ENCODE peak calls at places on chromosomes 1 and 21, in nine cellular contexts. B is omental fat pad; V is astrocyte of the spinal cord; C is PC-3; J is ascending aorta; T is A549; O is AG04450; Z is left ventricle myocardium inferior; W is CD4-positive, alpha-beta T cell. Q is an unnamed sample.

GRCh38 chr1:190102757-190103326 is 374.8 kb downstream of the BRINP3 start:
- DNase-seq in W (no peak), B (no peak), J (no peak), O (no peak), Z (no peak), V (no peak), T (no peak), C (no peak), Q (no peak)

GRCh38 chr1:175471039-175471800 is 272.2 kb downstream of the TNR start:
- DNase-seq in B (no peak), V (peak), C (peak), J (no peak), Z (no peak), W (no peak), O (no peak), T (peak), Q (no peak)

GRCh38 chr1:212669102-212669501 is 30.5 kb downstream of the BATF3 start:
- DNase-seq in Z (no peak), T (peak), O (no peak), W (no peak), V (no peak), J (no peak), C (peak), B (no peak), Q (no peak)

GRCh38 chr1:15038232-15039016 is 115.1 kb upstream of the TMEM51 start:
- DNase-seq in Z (no peak), O (no peak), J (no peak), B (no peak), V (peak), T (peak), C (peak), W (no peak), Q (no peak)

GRCh38 chr1:228379165-228379460 is 27.5 kb downstream of the TRIM11 start:
- DNase-seq in T (no peak), W (no peak), V (peak), B (no peak), Z (no peak), O (no peak), J (peak), C (no peak), Q (no peak)

GRCh38 chr1:151993734-151994496 is at the start of gene S100A10:
- DNase-seq in W (peak), O (no peak), V (peak), B (no peak), C (peak), T (peak), Z (peak), J (no peak), Q (peak)

GRCh38 chr1:224407546-224408293 is 26.9 kb downstream of the WDR26 start:
- DNase-seq in T (no peak), C (peak), O (no peak), V (no peak), B (no peak), W (no peak), J (no peak), Z (no peak), Q (no peak)

GRCh38 chr1:151920147-151920546 is 10.8 kb upstream of the THEM4 start:
- DNase-seq in W (no peak), T (no peak), O (no peak), V (no peak), B (no peak), Z (no peak), J (no peak), C (no peak), Q (no peak)

GRCh38 chr1:66757740-66758139 is 5.5 kb downstream of the DYNLT5 start:
- DNase-seq in J (no peak), Z (no peak), C (no peak), B (no peak), T (no peak), O (no peak), W (no peak), V (no peak), Q (no peak)

GRCh38 chr1:94974224-94974623 is 47.3 kb upstream of the CNN3 start:
- DNase-seq in O (no peak), B (no peak), T (no peak), V (peak), J (no peak), W (no peak), C (no peak), Z (no peak), Q (peak)

GRCh38 chr1:9767964-9768668 is 55.6 kb downstream of the CLSTN1 start:
- DNase-seq in W (no peak), T (peak), V (no peak), Z (no peak), B (no peak), C (no peak), J (no peak), O (no peak), Q (no peak)

GRCh38 chr1:115456441-115456961 is 118.5 kb upstream of the NGF start:
- DNase-seq in C (peak), V (peak), B (no peak), J (no peak), O (no peak), W (no peak), T (no peak), Z (no peak), Q (no peak)

GRCh38 chr1:80779278-80779677 is 1021.5 kb upstream of the ADGRL2 start:
- DNase-seq in W (no peak), T (no peak), J (no peak), Z (no peak), V (no peak), B (no peak), O (no peak), C (no peak), Q (no peak)

GRCh38 chr1:201904579-201904978 is 15.9 kb downstream of the SHISA4 start:
- DNase-seq in Z (no peak), C (no peak), V (peak), B (no peak), O (peak), W (no peak), T (no peak), J (no peak), Q (peak)

GRCh38 chr1:55362558-55362957 is 147.4 kb upstream of the USP24 start:
- DNase-seq in C (no peak), J (no peak), W (no peak), O (peak), Z (no peak), V (peak), T (no peak), B (no peak), Q (no peak)

GRCh38 chr21:39633770-39634181 is 21.0 kb downstream of the B3GALT5 start:
- DNase-seq in Z (no peak), J (no peak), C (peak), O (peak), T (peak), W (no peak), B (no peak), V (peak), Q (peak)

GRCh38 chr1:203082571-203083462 is 3.0 kb downstream of the MYOG start:
- DNase-seq in B (no peak), O (no peak), Z (no peak), J (no peak), C (no peak), T (no peak), W (no peak), V (no peak), Q (no peak)

GRCh38 chr1:101051688-101052638 is 26.4 kb upstream of the DPH5 start:
- DNase-seq in C (no peak), Z (no peak), O (no peak), V (no peak), J (no peak), T (no peak), B (no peak), W (no peak), Q (no peak)

GRCh38 chr1:14039894-14040430 is 340.0 kb downstream of the PRDM2 start:
- DNase-seq in C (peak), W (no peak), Z (no peak), J (no peak), V (no peak), O (no peak), B (no peak), T (no peak), Q (no peak)

GRCh38 chr1:93565496-93566221 is 116.0 kb downstream of the BCAR3 start:
- DNase-seq in W (no peak), O (peak), T (no peak), C (no peak), Z (no peak), J (no peak), V (peak), B (no peak), Q (no peak)

GRCh38 chr1:247865416-247865815 is 8.4 kb downstream of the TRIM58 start:
- DNase-seq in W (no peak), B (no peak), C (no peak), J (no peak), Z (no peak), V (no peak), O (no peak), T (no peak), Q (no peak)

GRCh38 chr1:64223329-64224151 is 20.1 kb downstream of the UBE2U start:
- DNase-seq in B (no peak), J (no peak), W (no peak), T (no peak), C (peak), V (peak), Z (no peak), O (peak), Q (peak)

GRCh38 chr1:113946668-113947387 is 17.7 kb downstream of the HIPK1 start:
- DNase-seq in B (no peak), W (no peak), T (no peak), V (peak), J (no peak), Z (no peak), O (no peak), C (no peak), Q (no peak)

GRCh38 chr1:207007352-207008033 is 25.1 kb downstream of the C1orf116 start:
- DNase-seq in O (peak), C (peak), B (no peak), T (peak), W (no peak), Z (no peak), J (no peak), V (peak), Q (peak)

GRCh38 chr1:175138579-175138978 is 54.0 kb downstream of the KIAA0040 start:
- DNase-seq in O (no peak), J (no peak), C (peak), T (no peak), B (no peak), V (no peak), Z (no peak), W (no peak), Q (no peak)

GRCh38 chr21:43195131-43196021 is 26.6 kb downstream of the CRYAA start:
- DNase-seq in W (no peak), T (no peak), Z (peak), O (no peak), V (no peak), B (no peak), J (no peak), C (no peak), Q (no peak)

GRCh38 chr1:230284891-230285290 is 141.2 kb downstream of the PGBD5 start:
- DNase-seq in C (no peak), J (no peak), B (no peak), Z (no peak), O (no peak), T (no peak), W (no peak), V (no peak), Q (no peak)

GRCh38 chr21:31938330-31939301 is 65.8 kb downstream of the HUNK start:
- DNase-seq in W (no peak), B (no peak), T (no peak), V (no peak), Z (no peak), J (no peak), O (no peak), C (no peak), Q (no peak)

GRCh38 chr1:1461721-1462317 is 9.7 kb upstream of the ATAD3B start:
- DNase-seq in T (no peak), Z (no peak), O (no peak), W (no peak), V (no peak), J (no peak), B (no peak), C (peak), Q (no peak)

GRCh38 chr1:12255918-12256317 is 26.1 kb downstream of the VPS13D start:
- DNase-seq in J (no peak), C (no peak), Z (no peak), T (no peak), W (no peak), O (no peak), B (no peak), V (no peak), Q (no peak)

GRCh38 chr1:93502561-93502960 is 54.6 kb downstream of the FNBP1L start:
- DNase-seq in W (no peak), T (no peak), V (no peak), Z (no peak), J (no peak), C (peak), O (no peak), B (no peak), Q (no peak)

GRCh38 chr1:83882906-83883305 is 116.0 kb downstream of the TTLL7 start:
- DNase-seq in V (peak), Z (no peak), O (no peak), W (no peak), C (peak), J (no peak), B (no peak), T (peak), Q (no peak)

GRCh38 chr1:247548092-247548491 is 842 bp upstream of the GCSAML start:
- DNase-seq in T (no peak), O (no peak), J (no peak), C (no peak), V (no peak), W (no peak), B (no peak), Z (no peak), Q (no peak)

GRCh38 chr1:21755067-21755466 is 27.9 kb downstream of the USP48 start:
- DNase-seq in V (no peak), O (no peak), T (no peak), C (no peak), Z (no peak), J (no peak), W (no peak), B (no peak), Q (no peak)

GRCh38 chr1:17605582-17606344 is 66.3 kb downstream of the ARHGEF10L start:
- DNase-seq in C (no peak), B (no peak), O (no peak), Z (peak), V (no peak), T (no peak), J (no peak), W (no peak), Q (no peak)

GRCh38 chr21:35988396-35989140 is 71.8 kb downstream of the SETD4 start:
- DNase-seq in C (no peak), Z (no peak), B (no peak), T (no peak), O (no peak), V (no peak), J (no peak), W (no peak), Q (no peak)

GRCh38 chr1:111510003-111510380 is 6.6 kb upstream of the ADORA3 start:
- DNase-seq in O (no peak), B (no peak), V (no peak), W (no peak), C (no peak), Z (peak), J (no peak), T (no peak), Q (no peak)

GRCh38 chr21:42120904-42121535 is 49.9 kb downstream of the UMODL1 start:
- DNase-seq in C (no peak), B (no peak), J (no peak), O (no peak), V (no peak), Z (no peak), T (no peak), W (no peak), Q (no peak)

GRCh38 chr1:184893695-184894094 is 80.6 kb downstream of the NIBAN1 start:
- DNase-seq in T (no peak), W (no peak), B (no peak), V (no peak), Z (no peak), O (no peak), C (no peak), J (no peak), Q (no peak)

GRCh38 chr1:184890539-184890973 is 83.8 kb downstream of the NIBAN1 start:
- DNase-seq in J (no peak), B (no peak), Z (no peak), W (peak), O (no peak), T (no peak), C (peak), V (peak), Q (no peak)

GRCh38 chr1:184891440-184891839 is 82.9 kb downstream of the NIBAN1 start:
- DNase-seq in V (no peak), B (no peak), O (no peak), Z (no peak), W (no peak), J (no peak), C (no peak), T (no peak), Q (no peak)

GRCh38 chr1:184889902-184890301 is 84.4 kb downstream of the NIBAN1 start:
- DNase-seq in J (no peak), V (peak), B (no peak), O (no peak), T (no peak), Z (no peak), C (no peak), W (no peak), Q (no peak)

DNA sequence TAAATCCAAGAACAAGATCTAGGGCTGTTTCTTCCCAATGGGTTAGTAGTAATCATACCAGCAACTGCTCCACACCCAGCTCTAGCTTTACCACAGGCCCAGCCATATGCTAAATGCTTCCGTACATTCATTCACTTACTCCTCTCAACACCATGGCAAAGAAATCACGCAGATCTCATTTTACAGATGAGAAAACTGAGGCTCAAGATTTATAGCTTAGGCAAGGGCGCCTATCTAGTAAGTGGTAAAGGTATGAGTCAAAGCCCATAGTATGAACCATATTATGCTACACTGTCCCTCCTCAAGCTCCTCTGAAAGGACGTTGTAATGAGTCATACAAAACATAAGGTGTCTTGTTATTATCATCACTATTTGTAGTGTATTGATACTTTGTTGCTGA is 82.2 kb downstream of the NIBAN1 start:
- DNase-seq in O (no peak), Z (no peak), T (no peak), W (no peak), C (peak), J (no peak), B (no peak), V (no peak), Q (no peak)
- TF ChIP-seq CTCF in O (no peak), Z (no peak), T (no peak), W (no peak), C (no peak), J (no peak), B (no peak), V (no peak), Q (no peak)

GRCh38 chr1:23558140-23558871 is 995 bp downstream of the ID3 start:
- DNase-seq in J (peak), O (no peak), Z (peak), V (peak), B (no peak), C (peak), W (peak), T (peak), Q (no peak)
- TF ChIP-seq CTCF in J (no peak), O (no peak), Z (no peak), V (no peak), B (no peak), C (no peak), W (no peak), T (no peak), Q (no peak)

DNA sequence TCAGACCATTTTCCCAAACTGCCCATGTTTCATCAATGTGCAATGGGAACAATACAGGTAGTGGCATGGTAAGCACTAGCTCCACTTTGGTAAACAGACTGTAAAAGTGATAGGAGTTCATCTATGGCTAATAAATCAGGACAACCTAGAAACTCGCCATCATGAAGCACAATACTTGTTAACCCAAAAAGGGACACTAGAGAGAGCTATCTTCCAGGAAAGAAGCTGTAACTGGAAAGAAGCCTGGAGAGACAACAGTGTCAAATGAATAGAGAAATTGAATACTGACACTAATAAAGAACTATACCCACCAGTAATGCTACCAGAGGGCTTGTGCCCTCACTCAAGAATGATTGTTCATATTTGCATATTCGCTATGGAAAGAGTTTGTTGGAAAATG is 164.7 kb upstream of the RGS18 start:
- DNase-seq in O (peak), Z (no peak), B (no peak), V (peak), W (no peak), T (peak), C (peak), J (no peak), Q (no peak)
- TF ChIP-seq CTCF in O (peak), Z (peak), B (no peak), V (peak), W (no peak), T (peak), C (peak), J (no peak), Q (no peak)

GRCh38 chr1:233908092-233908491 is 3.6 kb downstream of the SLC35F3 start:
- DNase-seq in C (peak), J (no peak), V (no peak), B (no peak), Z (no peak), T (no peak), W (no peak), O (no peak), Q (no peak)

GRCh38 chr1:233916706-233917105 is 12.2 kb downstream of the SLC35F3 start:
- DNase-seq in W (no peak), Z (no peak), C (peak), J (no peak), O (no peak), T (peak), B (no peak), V (peak), Q (no peak)

GRCh38 chr1:233912909-233913308 is 8.4 kb downstream of the SLC35F3 start:
- DNase-seq in C (no peak), B (no peak), Z (no peak), O (no peak), W (no peak), V (no peak), T (no peak), J (no peak), Q (no peak)

GRCh38 chr1:233909195-233909594 is 4.7 kb downstream of the SLC35F3 start:
- DNase-seq in J (no peak), Z (no peak), V (peak), C (peak), B (no peak), T (peak), O (no peak), W (no peak), Q (no peak)

GRCh38 chr1:233912447-233912846 is 8.0 kb downstream of the SLC35F3 start:
- DNase-seq in W (no peak), V (no peak), C (no peak), T (no peak), Z (no peak), J (no peak), B (no peak), O (no peak), Q (no peak)
- TF ChIP-seq CTCF in W (no peak), V (no peak), C (peak), T (no peak), Z (no peak), J (no peak), B (no peak), O (no peak), Q (no peak)

DNA sequence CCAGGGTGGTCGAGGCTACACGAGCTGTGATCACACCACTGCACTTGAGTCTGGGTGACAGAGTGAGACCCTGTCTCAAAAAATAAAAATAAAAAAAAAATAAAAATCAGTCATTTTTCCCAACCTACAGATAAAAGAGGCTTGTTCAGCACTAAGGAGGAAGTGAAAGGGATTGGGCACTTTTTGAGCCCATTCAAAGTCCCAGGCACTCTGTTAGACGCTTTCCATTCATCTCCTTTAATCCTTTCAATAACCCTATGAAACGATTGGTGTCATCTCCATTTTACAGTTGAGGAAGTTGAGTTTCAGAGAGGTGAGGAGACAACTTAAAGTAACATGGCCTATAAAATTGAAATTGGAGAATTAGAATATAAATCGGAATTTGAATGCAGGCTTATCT is 10.4 kb upstream of the AGO4 start:
- DNase-seq in Z (no peak), V (no peak), O (no peak), W (no peak), B (no peak), C (no peak), J (no peak), T (no peak), Q (no peak)
- TF ChIP-seq CTCF in Z (no peak), V (no peak), O (no peak), W (no peak), B (no peak), C (no peak), J (no peak), T (no peak), Q (no peak)